ENCODE peak calls at places on chromosomes 4 and X, in four cellular contexts. M is activated CD4-positive, alpha-beta T cell treated with anti-CD3 and anti-CD28 coated beads for 24 hours; O is T-helper 2 cell; U is colonic mucosa. A is an unnamed sample.

GRCh38 chr4:8702516-8703400 is 110.2 kb downstream of the CPZ start:
- DNase-seq in M (no peak), O (no peak), U (no peak), A (no peak)

GRCh38 chrX:136453114-136453513 is 34.6 kb upstream of the BRS3 start:
- DNase-seq in M (no peak), O (no peak), U (no peak), A (no peak)

GRCh38 chr4:83454626-83455025 is 997 bp downstream of the HELQ start:
- DNase-seq in M (no peak), O (no peak), U (no peak), A (no peak)

GRCh38 chrX:40132751-40133150 is 35.0 kb upstream of the BCOR start:
- DNase-seq in M (no peak), O (no peak), U (no peak), A (no peak)

GRCh38 chrX:115650449-115650848 is 89.5 kb downstream of the PLS3 start:
- DNase-seq in M (no peak), O (no peak), U (no peak), A (no peak)

GRCh38 chr4:170675568-170676262 is 586.0 kb upstream of the AADAT start:
- DNase-seq in M (no peak), O (no peak), U (no peak), A (no peak)

GRCh38 chr4:152806492-152807125 is 26.9 kb downstream of the ARFIP1 start:
- DNase-seq in M (no peak), O (no peak), U (no peak), A (no peak)

GRCh38 chrX:150688911-150689451 is 4.2 kb upstream of the MTMR1 start:
- DNase-seq in M (no peak), O (no peak), U (no peak), A (no peak)

GRCh38 chrX:103831803-103832544 is at the start of gene RAB9B:
- DNase-seq in M (no peak), O (no peak), U (peak), A (no peak)

GRCh38 chrX:135389717-135390116 is 32.0 kb upstream of the SMIM10L2A start:
- DNase-seq in M (no peak), O (no peak), U (no peak), A (no peak)

GRCh38 chr4:2218436-2218835 is 23.5 kb downstream of the HAUS3 start:
- DNase-seq in M (no peak), O (no peak), U (no peak), A (no peak)

A was measured in NCI-H1048.